ENCODE peak calls at places on chromosomes 6 and 20, in nine cellular contexts. One of them, this sample, is unnamed.

GRCh38 chr20:825710-826421 is 7.6 kb upstream of the FAM110A start:
- DNase-seq in OCI-LY7: no peak
- DNase-seq in ovary: no peak
- DNase-seq in transverse colon: peak; percentile 5
- DNase-seq in breast epithelium: peak; percentile 33
- DNase-seq in thyroid gland: no peak
- DNase-seq in lung: no peak
- DNase-seq in fibroblast of lung: no peak
- DNase-seq in right cardiac atrium: no peak
- DNase-seq in this sample: no peak

GRCh38 chr20:24963672-24964517 is 14.8 kb downstream of the CST7 start:
- DNase-seq in OCI-LY7: no peak
- DNase-seq in ovary: no peak
- DNase-seq in transverse colon: no peak
- DNase-seq in breast epithelium: no peak
- DNase-seq in thyroid gland: no peak
- DNase-seq in lung: no peak
- DNase-seq in fibroblast of lung: no peak
- DNase-seq in right cardiac atrium: no peak
- DNase-seq in this sample: no peak

GRCh38 chr6:13589801-13590200 is 15.4 kb downstream of the SIRT5 start:
- DNase-seq in OCI-LY7: no peak
- DNase-seq in ovary: no peak
- DNase-seq in transverse colon: no peak
- DNase-seq in breast epithelium: no peak
- DNase-seq in thyroid gland: no peak
- DNase-seq in lung: no peak
- DNase-seq in fibroblast of lung: no peak
- DNase-seq in right cardiac atrium: no peak
- DNase-seq in this sample: no peak

GRCh38 chr6:80449756-80450155 is 343.3 kb downstream of the BCKDHB start:
- DNase-seq in OCI-LY7: no peak
- DNase-seq in ovary: no peak
- DNase-seq in transverse colon: no peak
- DNase-seq in breast epithelium: no peak
- DNase-seq in thyroid gland: no peak
- DNase-seq in lung: no peak
- DNase-seq in fibroblast of lung: no peak
- DNase-seq in right cardiac atrium: no peak
- DNase-seq in this sample: no peak

GRCh38 chr6:23414204-23414501 is 711.9 kb upstream of the NRSN1 start:
- DNase-seq in OCI-LY7: no peak
- DNase-seq in ovary: no peak
- DNase-seq in transverse colon: no peak
- DNase-seq in breast epithelium: no peak
- DNase-seq in thyroid gland: peak; percentile 3
- DNase-seq in lung: no peak
- DNase-seq in fibroblast of lung: peak; percentile 70
- DNase-seq in right cardiac atrium: no peak
- DNase-seq in this sample: no peak

GRCh38 chr6:90411292-90411781 is 114.7 kb upstream of the BACH2 start:
- DNase-seq in OCI-LY7: no peak
- DNase-seq in ovary: no peak
- DNase-seq in transverse colon: no peak
- DNase-seq in breast epithelium: no peak
- DNase-seq in thyroid gland: no peak
- DNase-seq in lung: no peak
- DNase-seq in fibroblast of lung: peak; percentile 26
- DNase-seq in right cardiac atrium: no peak
- DNase-seq in this sample: peak; percentile 78

GRCh38 chr20:23289724-23290395 is 60.7 kb upstream of the NXT1 start:
- DNase-seq in OCI-LY7: no peak
- DNase-seq in ovary: no peak
- DNase-seq in transverse colon: no peak
- DNase-seq in breast epithelium: no peak
- DNase-seq in thyroid gland: no peak
- DNase-seq in lung: no peak
- DNase-seq in fibroblast of lung: no peak
- DNase-seq in right cardiac atrium: no peak
- DNase-seq in this sample: no peak

GRCh38 chr20:31560094-31560899 is 44.8 kb upstream of the ID1 start:
- DNase-seq in OCI-LY7: peak; percentile 75
- DNase-seq in ovary: peak; percentile 68
- DNase-seq in transverse colon: peak; percentile 76
- DNase-seq in breast epithelium: peak; percentile 68
- DNase-seq in thyroid gland: peak; percentile 78
- DNase-seq in lung: peak; percentile 78
- DNase-seq in fibroblast of lung: peak; percentile 89
- DNase-seq in right cardiac atrium: peak; percentile 86
- DNase-seq in this sample: no peak

GRCh38 chr20:37378785-37379598 is 33.1 kb downstream of the SRC start:
- DNase-seq in OCI-LY7: no peak
- DNase-seq in ovary: peak; percentile 31
- DNase-seq in transverse colon: no peak
- DNase-seq in breast epithelium: no peak
- DNase-seq in thyroid gland: no peak
- DNase-seq in lung: no peak
- DNase-seq in fibroblast of lung: no peak
- DNase-seq in right cardiac atrium: peak; percentile 62
- DNase-seq in this sample: no peak

GRCh38 chr20:38665094-38665493 is 59.2 kb upstream of the SLC32A1 start:
- DNase-seq in OCI-LY7: no peak
- DNase-seq in ovary: no peak
- DNase-seq in transverse colon: no peak
- DNase-seq in breast epithelium: no peak
- DNase-seq in thyroid gland: no peak
- DNase-seq in lung: no peak
- DNase-seq in fibroblast of lung: no peak
- DNase-seq in right cardiac atrium: no peak
- DNase-seq in this sample: no peak

GRCh38 chr20:53291548-53291947 is 302.1 kb downstream of the ZNF217 start:
- DNase-seq in OCI-LY7: peak; percentile 30
- DNase-seq in ovary: no peak
- DNase-seq in transverse colon: no peak
- DNase-seq in breast epithelium: no peak
- DNase-seq in thyroid gland: no peak
- DNase-seq in lung: no peak
- DNase-seq in fibroblast of lung: no peak
- DNase-seq in right cardiac atrium: no peak
- DNase-seq in this sample: no peak

GRCh38 chr6:77463881-77464867 is 883 bp upstream of the HTR1B start:
- DNase-seq in OCI-LY7: no peak
- DNase-seq in ovary: no peak
- DNase-seq in transverse colon: no peak
- DNase-seq in breast epithelium: no peak
- DNase-seq in thyroid gland: no peak
- DNase-seq in lung: no peak
- DNase-seq in fibroblast of lung: no peak
- DNase-seq in right cardiac atrium: no peak
- DNase-seq in this sample: no peak

GRCh38 chr20:3701061-3701998 is 11.1 kb downstream of the SIGLEC1 start:
- DNase-seq in OCI-LY7: no peak
- DNase-seq in ovary: no peak
- DNase-seq in transverse colon: no peak
- DNase-seq in breast epithelium: no peak
- DNase-seq in thyroid gland: no peak
- DNase-seq in lung: no peak
- DNase-seq in fibroblast of lung: no peak
- DNase-seq in right cardiac atrium: no peak
- DNase-seq in this sample: no peak

GRCh38 chr20:23061713-23062561 is 12.5 kb upstream of the THBD start:
- DNase-seq in OCI-LY7: peak; percentile 6
- DNase-seq in ovary: peak; percentile 60
- DNase-seq in transverse colon: peak; percentile 17
- DNase-seq in breast epithelium: no peak
- DNase-seq in thyroid gland: peak; percentile 14
- DNase-seq in lung: no peak
- DNase-seq in fibroblast of lung: peak; percentile 81
- DNase-seq in right cardiac atrium: peak; percentile 85
- DNase-seq in this sample: no peak

GRCh38 chr6:56667336-56667735 is 24.6 kb upstream of the DST start:
- DNase-seq in OCI-LY7: no peak
- DNase-seq in ovary: no peak
- DNase-seq in transverse colon: no peak
- DNase-seq in breast epithelium: no peak
- DNase-seq in thyroid gland: no peak
- DNase-seq in lung: no peak
- DNase-seq in fibroblast of lung: no peak
- DNase-seq in right cardiac atrium: no peak
- DNase-seq in this sample: no peak
- H3K4me1 ChIP-seq in OCI-LY7: no peaks in the 10 kb centered on the region
- H3K4me1 ChIP-seq in ovary: peaks cover 8% of the 10 kb centered on the region
- H3K4me1 ChIP-seq in transverse colon: peaks cover 43% of the 10 kb centered on the region
- H3K4me1 ChIP-seq in breast epithelium: peaks cover 7% of the 10 kb centered on the region
- H3K4me1 ChIP-seq in thyroid gland: no peaks in the 10 kb centered on the region
- H3K4me1 ChIP-seq in lung: peaks cover 10% of the 10 kb centered on the region
- H3K4me1 ChIP-seq in fibroblast of lung: peaks cover 6% of the 10 kb centered on the region
- H3K4me1 ChIP-seq in right cardiac atrium: peaks cover 9% of the 10 kb centered on the region
- H3K4me1 ChIP-seq in this sample: peaks cover 63% of the 10 kb centered on the region

GRCh38 chr6:14873132-14873531 is 372.7 kb upstream of the JARID2 start:
- DNase-seq in OCI-LY7: no peak
- DNase-seq in ovary: no peak
- DNase-seq in transverse colon: no peak
- DNase-seq in breast epithelium: no peak
- DNase-seq in thyroid gland: no peak
- DNase-seq in lung: no peak
- DNase-seq in fibroblast of lung: no peak
- DNase-seq in right cardiac atrium: no peak
- DNase-seq in this sample: no peak

GRCh38 chr6:14867807-14868206 is 378.1 kb upstream of the JARID2 start:
- DNase-seq in OCI-LY7: no peak
- DNase-seq in ovary: no peak
- DNase-seq in transverse colon: no peak
- DNase-seq in breast epithelium: no peak
- DNase-seq in thyroid gland: no peak
- DNase-seq in lung: no peak
- DNase-seq in fibroblast of lung: no peak
- DNase-seq in right cardiac atrium: no peak
- DNase-seq in this sample: no peak

GRCh38 chr6:14874975-14875677 is 370.7 kb upstream of the JARID2 start:
- DNase-seq in OCI-LY7: no peak
- DNase-seq in ovary: no peak
- DNase-seq in transverse colon: no peak
- DNase-seq in breast epithelium: no peak
- DNase-seq in thyroid gland: no peak
- DNase-seq in lung: no peak
- DNase-seq in fibroblast of lung: no peak
- DNase-seq in right cardiac atrium: no peak
- DNase-seq in this sample: no peak

GRCh38 chr6:14873781-14874446 is 372.0 kb upstream of the JARID2 start:
- DNase-seq in OCI-LY7: no peak
- DNase-seq in ovary: no peak
- DNase-seq in transverse colon: no peak
- DNase-seq in breast epithelium: no peak
- DNase-seq in thyroid gland: no peak
- DNase-seq in lung: no peak
- DNase-seq in fibroblast of lung: no peak
- DNase-seq in right cardiac atrium: no peak
- DNase-seq in this sample: no peak

DNA sequence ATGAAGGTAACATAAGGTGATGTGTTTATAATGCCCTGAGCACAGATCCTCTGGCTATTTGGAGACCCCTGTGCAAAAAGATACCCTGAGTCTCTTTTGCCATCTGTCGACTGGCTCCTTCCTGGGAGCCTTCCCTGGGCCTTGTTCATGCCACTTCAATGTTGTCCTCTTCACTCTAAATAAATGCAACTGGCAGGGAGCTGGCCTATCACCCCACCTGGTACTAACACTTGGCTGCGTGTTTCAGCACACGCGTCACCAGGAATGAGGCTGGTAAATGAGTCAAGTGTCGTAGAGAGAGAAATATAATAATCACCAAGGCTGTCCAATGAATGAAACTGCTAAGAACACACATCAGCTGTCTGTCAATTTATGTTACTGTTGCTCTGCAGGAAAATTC is 374.7 kb upstream of the JARID2 start:
- DNase-seq in OCI-LY7: no peak
- DNase-seq in ovary: no peak
- DNase-seq in transverse colon: no peak
- DNase-seq in breast epithelium: no peak
- DNase-seq in thyroid gland: no peak
- DNase-seq in lung: no peak
- DNase-seq in fibroblast of lung: peak; percentile 64
- DNase-seq in right cardiac atrium: peak; percentile 49
- DNase-seq in this sample: no peak
- H3K4me1 ChIP-seq in OCI-LY7: peaks cover 13% of the 10 kb centered on the region
- H3K4me1 ChIP-seq in ovary: no peaks in the 10 kb centered on the region
- H3K4me1 ChIP-seq in transverse colon: no peaks in the 10 kb centered on the region
- H3K4me1 ChIP-seq in breast epithelium: no peaks in the 10 kb centered on the region
- H3K4me1 ChIP-seq in thyroid gland: no peaks in the 10 kb centered on the region
- H3K4me1 ChIP-seq in lung: no peaks in the 10 kb centered on the region
- H3K4me1 ChIP-seq in fibroblast of lung: no peaks in the 10 kb centered on the region
- H3K4me1 ChIP-seq in right cardiac atrium: no peaks in the 10 kb centered on the region
- H3K4me1 ChIP-seq in this sample: no peaks in the 10 kb centered on the region

GRCh38 chr20:58907481-58908137 is 55.1 kb downstream of the GNAS start:
- DNase-seq in OCI-LY7: peak; percentile 98
- DNase-seq in ovary: peak; percentile 90
- DNase-seq in transverse colon: peak; percentile 83
- DNase-seq in breast epithelium: peak; percentile 93
- DNase-seq in thyroid gland: peak; percentile 95
- DNase-seq in lung: peak; percentile 82
- DNase-seq in fibroblast of lung: peak; percentile 100
- DNase-seq in right cardiac atrium: peak; percentile 92
- DNase-seq in this sample: no peak

GRCh38 chr20:58909585-58909984 is 57.1 kb downstream of the GNAS start:
- DNase-seq in OCI-LY7: no peak
- DNase-seq in ovary: no peak
- DNase-seq in transverse colon: no peak
- DNase-seq in breast epithelium: no peak
- DNase-seq in thyroid gland: no peak
- DNase-seq in lung: no peak
- DNase-seq in fibroblast of lung: no peak
- DNase-seq in right cardiac atrium: no peak
- DNase-seq in this sample: no peak

GRCh38 chr20:58908216-58908615 is 55.7 kb downstream of the GNAS start:
- DNase-seq in OCI-LY7: peak; percentile 38
- DNase-seq in ovary: no peak
- DNase-seq in transverse colon: no peak
- DNase-seq in breast epithelium: no peak
- DNase-seq in thyroid gland: no peak
- DNase-seq in lung: no peak
- DNase-seq in fibroblast of lung: no peak
- DNase-seq in right cardiac atrium: no peak
- DNase-seq in this sample: no peak

GRCh38 chr20:58910473-58910872 is 58.0 kb downstream of the GNAS start:
- DNase-seq in OCI-LY7: no peak
- DNase-seq in ovary: no peak
- DNase-seq in transverse colon: no peak
- DNase-seq in breast epithelium: no peak
- DNase-seq in thyroid gland: no peak
- DNase-seq in lung: no peak
- DNase-seq in fibroblast of lung: no peak
- DNase-seq in right cardiac atrium: no peak
- DNase-seq in this sample: no peak

GRCh38 chr20:58908941-58909340 is 56.4 kb downstream of the GNAS start:
- DNase-seq in OCI-LY7: no peak
- DNase-seq in ovary: no peak
- DNase-seq in transverse colon: no peak
- DNase-seq in breast epithelium: no peak
- DNase-seq in thyroid gland: no peak
- DNase-seq in lung: no peak
- DNase-seq in fibroblast of lung: no peak
- DNase-seq in right cardiac atrium: no peak
- DNase-seq in this sample: no peak
- H3K4me1 ChIP-seq in OCI-LY7: peaks cover 40% of the 10 kb centered on the region
- H3K4me1 ChIP-seq in ovary: peaks cover 9% of the 10 kb centered on the region
- H3K4me1 ChIP-seq in transverse colon: peaks cover 33% of the 10 kb centered on the region
- H3K4me1 ChIP-seq in breast epithelium: peaks cover 23% of the 10 kb centered on the region
- H3K4me1 ChIP-seq in thyroid gland: peaks cover 24% of the 10 kb centered on the region
- H3K4me1 ChIP-seq in lung: peaks cover 8% of the 10 kb centered on the region
- H3K4me1 ChIP-seq in fibroblast of lung: peaks cover 9% of the 10 kb centered on the region
- H3K4me1 ChIP-seq in right cardiac atrium: peaks cover 3% of the 10 kb centered on the region
- H3K4me1 ChIP-seq in this sample: peaks cover 16% of the 10 kb centered on the region

GRCh38 chr20:51481311-51481997 is 61.1 kb downstream of the NFATC2 start:
- DNase-seq in OCI-LY7: peak; percentile 54
- DNase-seq in ovary: no peak
- DNase-seq in transverse colon: no peak
- DNase-seq in breast epithelium: no peak
- DNase-seq in thyroid gland: peak; percentile 30
- DNase-seq in lung: no peak
- DNase-seq in fibroblast of lung: no peak
- DNase-seq in right cardiac atrium: no peak
- DNase-seq in this sample: no peak
- H3K4me1 ChIP-seq in OCI-LY7: peaks cover 44% of the 10 kb centered on the region
- H3K4me1 ChIP-seq in ovary: no peaks in the 10 kb centered on the region
- H3K4me1 ChIP-seq in transverse colon: no peaks in the 10 kb centered on the region
- H3K4me1 ChIP-seq in breast epithelium: no peaks in the 10 kb centered on the region
- H3K4me1 ChIP-seq in thyroid gland: no peaks in the 10 kb centered on the region
- H3K4me1 ChIP-seq in lung: no peaks in the 10 kb centered on the region
- H3K4me1 ChIP-seq in fibroblast of lung: no peaks in the 10 kb centered on the region
- H3K4me1 ChIP-seq in right cardiac atrium: no peaks in the 10 kb centered on the region
- H3K4me1 ChIP-seq in this sample: no peaks in the 10 kb centered on the region

This sample was measured in keratinocyte.